ENCODE peak calls at places on chromosomes 13 and 19, in six cellular contexts. G is C1 segment of cervical spinal cord, W is iris pigment epithelial cell, I is SK-MEL-5, C is neural crest cell, P is right cardiac atrium. F is an unnamed sample.

GRCh38 chr19:47176627-47177090 is 46.0 kb downstream of the SAE1 start:
- DNase-seq in G (no peak), P (no peak), I (no peak), W (peak; percentile 99), C (no peak), F (no peak)

GRCh38 chr19:30691767-30692516 is 319.8 kb downstream of the ZNF536 start:
- DNase-seq in G (no peak), I (peak; percentile 18), C (no peak), W (no peak), P (no peak), F (no peak)

GRCh38 chr13:49436890-49437289 is 7.0 kb downstream of the CAB39L start:
- DNase-seq in I (peak; percentile 74), P (peak; percentile 61), C (no peak), W (peak; percentile 54), G (no peak), F (no peak)

GRCh38 chr19:47021536-47022139 is 2.0 kb downstream of the NPAS1 start:
- DNase-seq in I (no peak), G (no peak), P (no peak), W (no peak), C (no peak), F (no peak)

GRCh38 chr13:21020176-21020575 is 41.2 kb downstream of the LATS2 start:
- DNase-seq in W (no peak), G (no peak), P (no peak), I (no peak), C (no peak), F (no peak)

GRCh38 chr13:113518080-113518803 is 27.7 kb upstream of the DCUN1D2 start:
- DNase-seq in P (no peak), G (no peak), I (no peak), W (no peak), C (no peak), F (no peak)

GRCh38 chr13:114151565-114152284 is 19.3 kb upstream of the RASA3 start:
- DNase-seq in C (no peak), W (no peak), G (no peak), I (no peak), P (no peak), F (no peak)

GRCh38 chr13:39881887-39882286 is 226.4 kb downstream of the COG6 start:
- DNase-seq in G (no peak), W (peak; percentile 81), C (no peak), I (no peak), P (no peak), F (no peak)

GRCh38 chr13:20249913-20250312 is 17.8 kb upstream of the GJB6 start:
- DNase-seq in C (no peak), W (no peak), P (no peak), G (no peak), I (no peak), F (no peak)

GRCh38 chr13:41811588-41812021 is 149.3 kb downstream of the VWA8 start:
- DNase-seq in P (no peak), W (no peak), C (no peak), G (no peak), I (no peak), F (no peak)

GRCh38 chr13:29689548-29689947 is 94.1 kb upstream of the SLC7A1 start:
- DNase-seq in I (no peak), C (no peak), G (no peak), P (no peak), W (no peak), F (no peak)

GRCh38 chr19:8334458-8335342 is 8.4 kb downstream of the KANK3 start:
- DNase-seq in I (peak; percentile 65), C (peak; percentile 37), W (peak; percentile 82), P (peak; percentile 53), G (no peak), F (peak; percentile 84)

GRCh38 chr19:46840157-46840942 is 10.3 kb downstream of the AP2S1 start:
- DNase-seq in P (peak; percentile 47), G (no peak), C (peak; percentile 46), I (peak; percentile 75), W (peak; percentile 54), F (no peak)

GRCh38 chr13:76965759-76966421 is 17.6 kb downstream of the ACOD1 start:
- DNase-seq in G (no peak), P (peak; percentile 75), C (no peak), I (peak; percentile 97), W (peak; percentile 85), F (no peak)

GRCh38 chr19:48244289-48244688 is 11.4 kb downstream of the CARD8 start:
- DNase-seq in C (no peak), W (peak; percentile 38), I (no peak), G (no peak), P (no peak), F (peak; percentile 65)

GRCh38 chr13:48222358-48223015 is 10.5 kb upstream of the ITM2B start:
- DNase-seq in I (no peak), G (no peak), C (no peak), P (peak; percentile 61), W (peak; percentile 74), F (no peak)